ENCODE peak calls at places on chromosomes 11 and 22, in ten cellular contexts. G, S, Q, F, B, R, A, T, H and X are unnamed samples.

GRCh38 chr11:67545280-67545679 is 22.0 kb upstream of the CABP2 start:
- DNase-seq in B (no peak), F (no peak), T (no peak), Q (no peak), G (no peak), A (no peak), S (peak; percentile 9), R (no peak), H (no peak), X (no peak)

GRCh38 chr11:89405629-89406028 is 85.5 kb downstream of the NOX4 start:
- DNase-seq in F (peak; percentile 6), B (peak; percentile 47), T (no peak), S (no peak), R (no peak), H (no peak), A (no peak), G (peak; percentile 60), Q (no peak), X (no peak)

GRCh38 chr11:74849525-74850391 is 99.1 kb downstream of the XRRA1 start:
- DNase-seq in S (no peak), F (no peak), G (no peak), T (peak; percentile 27), Q (no peak), H (no peak), A (no peak), R (no peak), B (peak; percentile 74), X (no peak)

GRCh38 chr11:4185561-4185960 is 91.0 kb downstream of the RRM1 start:
- DNase-seq in S (no peak), B (no peak), R (no peak), T (no peak), H (no peak), Q (no peak), F (no peak), G (no peak), A (peak; percentile 24), X (no peak)

GRCh38 chr11:73493838-73494598 is 103.9 kb downstream of the FAM168A start:
- DNase-seq in G (no peak), T (peak; percentile 27), H (no peak), F (no peak), R (no peak), B (peak; percentile 94), Q (no peak), S (no peak), A (no peak), X (no peak)

GRCh38 chr11:42021919-42022318 is 562.5 kb upstream of the LRRC4C start:
- DNase-seq in R (no peak), T (no peak), B (no peak), F (no peak), S (no peak), H (no peak), G (no peak), A (no peak), Q (no peak), X (no peak)

GRCh38 chr11:62466444-62466843 is 47.6 kb downstream of the SCGB1A1 start:
- DNase-seq in T (no peak), H (no peak), R (no peak), B (no peak), S (no peak), G (no peak), A (no peak), F (no peak), Q (no peak), X (no peak)

GRCh38 chr11:10459029-10459970 is 4.2 kb downstream of the AMPD3 start:
- DNase-seq in B (no peak), H (peak; percentile 90), A (peak; percentile 91), T (no peak), Q (no peak), G (peak; percentile 66), R (no peak), S (no peak), F (no peak), X (peak; percentile 27)

GRCh38 chr11:90288207-90288821 is 65.5 kb upstream of the CHORDC1 start:
- DNase-seq in A (peak; percentile 22), T (no peak), Q (no peak), H (peak; percentile 7), G (peak; percentile 27), R (no peak), F (peak; percentile 44), B (peak; percentile 53), S (peak; percentile 22), X (no peak)

GRCh38 chr11:3667149-3668035 is 3.8 kb downstream of the CHRNA10 start:
- DNase-seq in B (no peak), R (no peak), T (no peak), A (no peak), G (no peak), H (no peak), Q (peak; percentile 86), F (no peak), S (no peak), X (no peak)

GRCh38 chr22:41367039-41367679 is 14.6 kb upstream of the TEF start:
- DNase-seq in F (peak; percentile 73), B (peak; percentile 71), A (peak; percentile 10), S (peak; percentile 89), H (no peak), G (peak; percentile 99), T (peak; percentile 93), R (no peak), Q (peak; percentile 98), X (no peak)

GRCh38 chr11:113316251-113316650 is 1.9 kb downstream of the TTC12 start:
- DNase-seq in Q (no peak), T (no peak), H (no peak), B (no peak), S (no peak), F (no peak), G (no peak), A (no peak), R (no peak), X (no peak)

GRCh38 chr11:11533751-11534150 is 88.1 kb downstream of the GALNT18 start:
- DNase-seq in T (no peak), H (no peak), S (peak; percentile 77), A (no peak), R (no peak), F (no peak), Q (no peak), G (peak; percentile 47), B (no peak), X (no peak)

GRCh38 chr11:99244613-99245012 is 223.9 kb downstream of the CNTN5 start:
- DNase-seq in A (no peak), S (no peak), F (no peak), Q (no peak), R (no peak), T (no peak), B (peak; percentile 13), G (no peak), H (no peak), X (no peak)

GRCh38 chr11:36306888-36307287 is 10.8 kb downstream of the PRR5L start:
- DNase-seq in A (peak; percentile 30), F (no peak), G (peak; percentile 30), B (peak; percentile 57), H (peak; percentile 36), R (no peak), T (no peak), S (no peak), Q (no peak), X (no peak)

GRCh38 chr11:116871248-116871647 is 33.8 kb upstream of the APOA1 start:
- DNase-seq in S (no peak), T (no peak), B (peak; percentile 92), Q (no peak), H (no peak), G (no peak), A (no peak), F (no peak), R (no peak), X (no peak)

GRCh38 chr11:72239296-72239848 is 4.6 kb downstream of the PHOX2A start:
- DNase-seq in F (no peak), G (no peak), S (peak; percentile 54), H (no peak), A (no peak), R (no peak), T (no peak), Q (no peak), B (peak; percentile 47), X (no peak)

GRCh38 chr11:72222106-72222891 is 2.3 kb upstream of the INPPL1 start:
- DNase-seq in T (no peak), A (no peak), R (no peak), H (no peak), Q (peak; percentile 81), G (no peak), B (no peak), S (no peak), F (no peak), X (no peak)

GRCh38 chr11:45150943-45151342 is 4.5 kb downstream of the PRDM11 start:
- DNase-seq in Q (peak; percentile 43), B (no peak), A (no peak), G (no peak), F (no peak), H (no peak), R (no peak), T (no peak), S (no peak), X (no peak)

GRCh38 chr22:19892249-19892879 is 37.7 kb upstream of the GNB1L start:
- DNase-seq in F (peak; percentile 10), G (no peak), B (no peak), H (peak; percentile 86), Q (no peak), S (no peak), A (peak; percentile 80), R (peak; percentile 19), T (no peak), X (no peak)

GRCh38 chr11:133230446-133230845 is 301.9 kb downstream of the OPCML start:
- DNase-seq in G (no peak), F (no peak), T (no peak), S (no peak), B (no peak), Q (no peak), A (no peak), R (no peak), H (no peak), X (no peak)

GRCh38 chr22:45548991-45549736 is 46.5 kb downstream of the FBLN1 start:
- DNase-seq in F (no peak), A (no peak), Q (no peak), T (peak; percentile 91), H (no peak), G (no peak), B (peak; percentile 72), R (no peak), S (no peak), X (no peak)

GRCh38 chr11:796565-797299 is 1.3 kb downstream of the SLC25A22 start:
- DNase-seq in H (no peak), G (no peak), R (no peak), S (no peak), T (no peak), F (no peak), A (no peak), B (no peak), Q (no peak), X (no peak)

GRCh38 chr11:126766425-126766824 is 234.1 kb downstream of the KIRREL3 start:
- DNase-seq in F (no peak), R (no peak), T (no peak), S (no peak), Q (no peak), G (no peak), B (peak; percentile 4), H (no peak), A (no peak), X (no peak)

GRCh38 chr11:40204228-40204627 is 1255.2 kb downstream of the LRRC4C start:
- DNase-seq in B (no peak), F (no peak), G (no peak), A (no peak), T (no peak), H (no peak), S (no peak), R (no peak), Q (no peak), X (no peak)

GRCh38 chr22:50059185-50059880 is 1.2 kb upstream of the TTLL8 start:
- DNase-seq in A (no peak), T (no peak), B (no peak), G (peak; percentile 53), R (no peak), F (no peak), Q (no peak), S (no peak), H (no peak), X (no peak)

GRCh38 chr22:49767355-49768062 is 60.2 kb downstream of the BRD1 start:
- DNase-seq in Q (peak; percentile 67), R (no peak), G (peak; percentile 63), B (peak; percentile 59), T (no peak), F (no peak), A (peak; percentile 57), S (peak; percentile 2), H (peak; percentile 64), X (peak; percentile 15)

GRCh38 chr11:108436594-108436993 is 30.7 kb downstream of the C11orf65 start:
- DNase-seq in B (no peak), A (no peak), F (no peak), Q (no peak), H (no peak), R (no peak), G (no peak), S (no peak), T (no peak), X (no peak)